ENCODE peak calls at places on chromosomes 6 and 20, in five cellular contexts. R is right atrium auricular region; D is right lobe of liver; P is naive thymus-derived CD4-positive, alpha-beta T cell; A is heart left ventricle. W is an unnamed sample. For H3K4me1, the result is how much of the 10 kb centered on the place peaks cover.

GRCh38 chr20:62624325-62624690 is 18.0 kb upstream of the SLCO4A1 start:
- DNase-seq in R (no peak), D (peak), P (no peak), A (no peak), W (peak)

GRCh38 chr6:157667211-157668033 is 155.6 kb upstream of the SNX9 start:
- DNase-seq in R (no peak), D (no peak), P (peak), A (no peak), W (no peak)

GRCh38 chr20:10741060-10741459 is 67.3 kb upstream of the JAG1 start:
- DNase-seq in R (no peak), D (no peak), P (no peak), A (peak), W (no peak)

GRCh38 chr6:167996424-167997199 is 859 bp upstream of the KIF25 start:
- DNase-seq in R (no peak), D (no peak), P (no peak), A (no peak), W (no peak)

GRCh38 chr6:167227984-167228383 is 63.1 kb upstream of the UNC93A start:
- DNase-seq in R (no peak), D (no peak), P (no peak), A (no peak), W (no peak)

GRCh38 chr6:73739097-73739496 is 43.1 kb downstream of the CD109 start:
- DNase-seq in R (no peak), D (no peak), P (peak), A (no peak), W (no peak)

GRCh38 chr20:29878281-29878741 is 1379.2 kb upstream of the DEFB115 start:
- DNase-seq in R (no peak), D (peak), P (no peak), A (no peak), W (peak)

GRCh38 chr6:123830110-123830509 is 26.4 kb downstream of the NKAIN2 start:
- DNase-seq in R (no peak), D (no peak), P (no peak), A (no peak), W (no peak)

GRCh38 chr20:22374678-22375590 is 209.4 kb downstream of the FOXA2 start:
- DNase-seq in R (no peak), D (no peak), P (no peak), A (no peak), W (no peak)

GRCh38 chr6:18406955-18407738 is 20.0 kb downstream of the RNF144B start:
- DNase-seq in R (no peak), D (no peak), P (no peak), A (no peak), W (no peak)

GRCh38 chr20:58636983-58637421 is 14.1 kb upstream of the STX16 start:
- DNase-seq in R (no peak), D (no peak), P (no peak), A (no peak), W (peak)

GRCh38 chr20:35167787-35168186 is 4.1 kb upstream of the PROCR start:
- DNase-seq in R (no peak), D (no peak), P (no peak), A (no peak), W (no peak)

GRCh38 chr20:53597085-53597482 is 3.4 kb upstream of the ZNF217 start:
- DNase-seq in R (peak), D (no peak), P (no peak), A (no peak), W (no peak)

GRCh38 chr6:43120938-43121913 is 45.1 kb downstream of the PTK7 start:
- DNase-seq in R (peak), D (no peak), P (no peak), A (peak), W (peak)

GRCh38 chr6:163643866-163644265 is 229.3 kb downstream of the QKI start:
- DNase-seq in R (no peak), D (no peak), P (no peak), A (no peak), W (no peak)

GRCh38 chr20:33252460-33252859 is 16.7 kb downstream of the BPIFA1 start:
- DNase-seq in R (no peak), D (no peak), P (no peak), A (no peak), W (no peak)

GRCh38 chr6:169794317-169795055 is 43.1 kb downstream of the ERMARD start:
- DNase-seq in R (peak), D (peak), P (no peak), A (peak), W (no peak)

GRCh38 chr20:46752639-46753235 is 43.3 kb downstream of the SLC2A10 start:
- DNase-seq in R (peak), D (no peak), P (no peak), A (peak), W (no peak)

GRCh38 chr20:37330316-37330715 is 15.6 kb upstream of the SRC start:
- DNase-seq in R (no peak), D (no peak), P (no peak), A (no peak), W (no peak)

GRCh38 chr6:157265630-157266029 is 57.7 kb downstream of the TMEM242 start:
- DNase-seq in R (no peak), D (no peak), P (no peak), A (no peak), W (no peak)

GRCh38 chr6:27238010-27238983 is 9.2 kb upstream of the PRSS16 start:
- DNase-seq in R (no peak), D (no peak), P (no peak), A (no peak), W (no peak)

GRCh38 chr6:40789143-40789764 is 202.1 kb upstream of the LRFN2 start:
- DNase-seq in R (no peak), D (no peak), P (peak), A (no peak), W (no peak)

GRCh38 chr6:157944983-157945931 is 36.4 kb upstream of the SYNJ2 start:
- DNase-seq in R (no peak), D (no peak), P (no peak), A (no peak), W (no peak)

GRCh38 chr6:135233676-135234491 is 52.8 kb downstream of the MYB start:
- DNase-seq in R (no peak), D (no peak), P (no peak), A (no peak), W (no peak)

GRCh38 chr6:152503541-152503940 is 133.6 kb downstream of the SYNE1 start:
- DNase-seq in R (no peak), D (no peak), P (no peak), A (no peak), W (no peak)

GRCh38 chr20:45779011-45779915 is 12.4 kb downstream of the WFDC3 start:
- DNase-seq in R (peak), D (no peak), P (no peak), A (peak), W (peak)

GRCh38 chr6:130946076-130946475 is 117.0 kb downstream of the EPB41L2 start:
- DNase-seq in R (no peak), D (no peak), P (no peak), A (no peak), W (no peak)

GRCh38 chr20:63570281-63571086 is 3.6 kb downstream of the HELZ2 start:
- DNase-seq in R (no peak), D (no peak), P (no peak), A (peak), W (peak)

GRCh38 chr6:167116109-167116837 is 6.6 kb upstream of the CCR6 start:
- DNase-seq in R (no peak), D (no peak), P (no peak), A (no peak), W (peak)

GRCh38 chr6:54646551-54647300 is 199.8 kb upstream of the FAM83B start:
- DNase-seq in R (no peak), D (no peak), P (no peak), A (no peak), W (no peak)

GRCh38 chr20:32203556-32204484 is 3.7 kb downstream of the PLAGL2 start:
- DNase-seq in R (no peak), D (no peak), P (no peak), A (no peak), W (no peak)

GRCh38 chr6:46964716-46965519 is 43.2 kb upstream of the ADGRF5 start:
- DNase-seq in R (no peak), D (no peak), P (no peak), A (no peak), W (no peak)
- H3K27ac ChIP-seq in R (no peak), D (no peak), P (no peak), A (no peak), W (no peak)

GRCh38 chr20:50048420-50049166 is 64.4 kb downstream of the UBE2V1 start:
- DNase-seq in R (no peak), D (no peak), P (no peak), A (no peak), W (no peak)

GRCh38 chr20:50052550-50052949 is 60.4 kb downstream of the UBE2V1 start:
- DNase-seq in R (no peak), D (no peak), P (no peak), A (no peak), W (no peak)

GRCh38 chr20:50050214-50050613 is 62.7 kb downstream of the UBE2V1 start:
- DNase-seq in R (no peak), D (no peak), P (no peak), A (no peak), W (no peak)

GRCh38 chr20:50049442-50050026 is 63.4 kb downstream of the UBE2V1 start:
- DNase-seq in R (no peak), D (no peak), P (no peak), A (no peak), W (no peak)

DNA sequence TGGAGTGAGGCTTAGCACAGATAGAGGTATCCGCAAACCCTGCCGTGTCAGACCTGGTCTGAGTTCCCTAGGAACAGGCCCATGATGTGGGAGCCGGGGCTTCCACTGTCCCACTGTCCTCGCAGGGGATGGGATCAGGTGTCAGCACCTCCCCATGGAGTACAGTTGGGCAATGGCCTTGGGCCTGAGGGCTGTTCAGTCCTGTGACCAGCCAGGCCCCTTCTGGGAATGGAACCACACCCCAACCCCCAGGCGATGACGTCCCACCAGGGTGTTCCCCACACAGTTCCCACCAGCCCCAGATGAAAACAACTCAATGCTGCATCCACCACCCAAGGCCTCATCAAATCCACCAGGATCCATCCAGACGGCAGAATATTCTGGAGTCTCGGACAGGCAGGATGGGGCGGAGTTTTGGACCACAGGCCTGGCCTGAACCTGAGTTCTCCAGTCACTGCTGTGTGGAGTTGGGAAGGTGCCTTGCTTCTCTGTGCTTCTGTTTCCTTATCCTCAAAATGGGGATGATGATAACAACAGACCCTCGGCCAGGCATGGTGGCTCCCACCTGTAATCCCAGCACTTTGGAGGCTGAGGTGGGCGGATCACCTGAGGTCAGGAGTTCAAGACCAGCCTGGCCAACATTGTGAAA is 62.2 kb downstream of the UBE2V1 start:
- DNase-seq in R (no peak), D (no peak), P (no peak), A (no peak), W (no peak)
- H3K4me1 ChIP-seq in R (under half), D (under half), P (under half), A (under half), W (under half)

GRCh38 chr6:141413196-141413595 is 719.5 kb upstream of the GJE1 start:
- DNase-seq in R (no peak), D (no peak), P (no peak), A (no peak), W (no peak)
- H3K27ac ChIP-seq in R (no peak), D (no peak), P (no peak), A (peak), W (no peak)

GRCh38 chr20:19992996-19993908 is 23.9 kb upstream of the NAA20 start:
- DNase-seq in R (no peak), D (no peak), P (no peak), A (peak), W (no peak)
- H3K4me1 ChIP-seq in R (under half), D (under half), P (under half), A (half or more), W (under half)

DNA sequence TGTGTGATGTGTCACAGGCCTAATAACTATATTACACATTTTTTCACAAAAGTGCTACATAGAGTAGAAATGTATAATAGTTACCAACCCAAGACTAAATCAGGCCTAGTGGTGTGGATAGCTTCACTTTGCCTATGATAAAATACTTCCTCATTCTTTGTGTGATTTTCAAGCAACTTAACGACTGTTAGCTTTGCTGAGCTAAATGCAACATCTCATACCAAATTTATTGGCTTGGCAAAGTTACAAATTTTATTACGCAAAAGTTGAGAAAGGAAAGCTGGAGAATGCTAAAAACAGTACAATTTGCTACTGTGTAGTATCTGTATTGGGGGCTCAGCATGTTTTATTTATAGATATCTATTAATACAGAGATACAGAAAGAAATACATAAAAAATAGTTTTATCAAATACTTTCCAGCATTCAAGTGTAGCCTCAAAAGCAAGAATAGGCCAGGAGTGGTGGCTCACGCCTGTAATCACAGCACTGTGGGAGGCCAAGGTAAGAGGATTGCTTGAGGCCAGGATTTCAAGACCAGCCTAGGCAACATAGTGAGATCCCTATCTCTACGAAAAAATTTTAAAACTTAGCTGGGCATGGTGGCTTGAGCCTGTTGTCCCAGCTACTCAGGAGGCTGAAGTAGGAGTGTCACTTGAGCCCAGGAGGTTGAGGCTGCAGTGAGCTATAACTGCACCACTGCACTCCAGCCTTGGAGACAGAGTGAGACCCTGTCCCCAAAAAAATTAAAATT is 3.6 kb upstream of the EDN1 start:
- DNase-seq in R (no peak), D (no peak), P (no peak), A (no peak), W (no peak)
- H3K27ac ChIP-seq in R (no peak), D (no peak), P (no peak), A (no peak), W (no peak)